ENCODE peak calls at places on chromosomes 7 and 10, in nine cellular contexts. R is NB4, V is NCI-H2171 treated with DMSO at 0.1 percent for 48 hours, B is head of caudate nucleus, M is NCI-H2081, D is substantia nigra, Q is left cardiac atrium, T is T47D, I is amygdala. O is an unnamed sample.

GRCh38 chr10:3270597-3270996 is 98.0 kb upstream of the PITRM1 start:
- DNase-seq in R (no peak), V (no peak), B (no peak), M (no peak), D (no peak), Q (no peak), T (no peak), I (no peak), O (no peak)

GRCh38 chr10:54139819-54140428 is 661.1 kb downstream of the PCDH15 start:
- DNase-seq in R (no peak), V (no peak), B (no peak), M (no peak), D (no peak), Q (no peak), T (no peak), I (no peak), O (no peak)

GRCh38 chr7:42274052-42274451 is 37.0 kb upstream of the GLI3 start:
- DNase-seq in R (peak; percentile 15), V (no peak), B (no peak), M (no peak), D (no peak), Q (no peak), T (no peak), I (no peak), O (no peak)

GRCh38 chr7:26151953-26152781 is at the start of gene NFE2L3:
- DNase-seq in R (peak; percentile 93), V (peak; percentile 79), B (peak; percentile 86), M (peak; percentile 88), D (peak; percentile 78), Q (peak; percentile 80), T (peak; percentile 52), I (peak; percentile 76), O (peak; percentile 87)

GRCh38 chr7:98210513-98211220 is 572 bp upstream of the BHLHA15 start:
- DNase-seq in R (no peak), V (peak; percentile 76), B (peak; percentile 30), M (peak; percentile 29), D (no peak), Q (no peak), T (no peak), I (no peak), O (peak; percentile 4)

GRCh38 chr7:21393937-21394336 is 33.9 kb upstream of the SP4 start:
- DNase-seq in R (no peak), V (no peak), B (no peak), M (no peak), D (no peak), Q (no peak), T (no peak), I (no peak), O (no peak)

GRCh38 chr7:44058759-44059218 is 6.6 kb downstream of the PGAM2 start:
- DNase-seq in R (no peak), V (no peak), B (no peak), M (no peak), D (no peak), Q (peak; percentile 9), T (no peak), I (no peak), O (no peak)

GRCh38 chr10:106043833-106044232 is 1120.7 kb downstream of the SORCS1 start:
- DNase-seq in R (no peak), V (no peak), B (no peak), M (no peak), D (no peak), Q (no peak), T (no peak), I (no peak), O (no peak)

GRCh38 chr7:26688936-26689506 is 175.4 kb downstream of the SKAP2 start:
- DNase-seq in R (peak; percentile 34), V (no peak), B (no peak), M (no peak), D (no peak), Q (no peak), T (no peak), I (no peak), O (no peak)

GRCh38 chr7:90613088-90613498 is 17.0 kb downstream of the CDK14 start:
- DNase-seq in R (peak; percentile 44), V (no peak), B (no peak), M (no peak), D (no peak), Q (no peak), T (no peak), I (no peak), O (no peak)

GRCh38 chr7:33108931-33109757 is at the start of gene RP9:
- DNase-seq in R (peak; percentile 93), V (peak; percentile 90), B (peak; percentile 74), M (peak; percentile 82), D (peak; percentile 44), Q (peak; percentile 71), T (peak; percentile 66), I (peak; percentile 48), O (peak; percentile 69)

GRCh38 chr10:114538544-114538906 is 119.5 kb downstream of the ABLIM1 start:
- DNase-seq in R (peak; percentile 16), V (no peak), B (no peak), M (no peak), D (no peak), Q (no peak), T (no peak), I (no peak), O (peak; percentile 76)

GRCh38 chr7:135729230-135729629 is 1.2 kb upstream of the SLC13A4 start:
- DNase-seq in R (no peak), V (no peak), B (no peak), M (no peak), D (no peak), Q (no peak), T (no peak), I (no peak), O (no peak)